ENCODE peak calls at places on chromosomes 16 and 17, in five cellular contexts. J is DND-41, K is PC-3, E is OCI-LY7, M is endodermal cell. X is an unnamed sample. For H3K4me1, the result is how much of the 10 kb centered on the place peaks cover.

GRCh38 chr17:8120520-8121443 is 2.5 kb upstream of the ALOXE3 start:
- DNase-seq in K (peak), J (peak), E (peak), M (peak), X (peak)

GRCh38 chr17:71919181-71919580 is 201.6 kb upstream of the SOX9 start:
- DNase-seq in K (no peak), M (no peak), E (no peak), J (no peak), X (no peak)

GRCh38 chr17:2685696-2686095 is 25.9 kb downstream of the CLUH start:
- DNase-seq in J (no peak), K (no peak), M (peak), E (no peak), X (no peak)

GRCh38 chr17:40316571-40317344 is 7.8 kb downstream of the RARA start:
- DNase-seq in J (no peak), E (no peak), K (peak), M (peak), X (no peak)

GRCh38 chr17:27526603-27527002 is 70.4 kb downstream of the KSR1 start:
- DNase-seq in M (peak), E (no peak), K (no peak), J (peak), X (no peak)

GRCh38 chr17:37405955-37406634 is 541 bp downstream of the ACACA start:
- DNase-seq in M (no peak), K (no peak), E (peak), J (no peak), X (no peak)

GRCh38 chr17:35519442-35519841 is 18.0 kb downstream of the SLFN12L start:
- DNase-seq in K (no peak), E (no peak), M (no peak), J (no peak), X (no peak)

GRCh38 chr17:6279659-6280058 is 155.3 kb downstream of the AIPL1 start:
- DNase-seq in M (peak), E (peak), J (no peak), K (peak), X (no peak)

GRCh38 chr16:8763899-8764298 is 33.5 kb downstream of the TMEM186 start:
- DNase-seq in J (no peak), M (peak), K (no peak), E (no peak), X (no peak)

GRCh38 chr16:49597796-49598195 is 224.2 kb downstream of the C16orf78 start:
- DNase-seq in J (no peak), K (no peak), E (no peak), M (peak), X (no peak)

GRCh38 chr16:75120253-75120652 is 3.7 kb upstream of the LDHD start:
- DNase-seq in M (no peak), J (no peak), E (no peak), K (no peak), X (no peak)

GRCh38 chr17:34163681-34164080 is 91.4 kb upstream of the CCL2 start:
- DNase-seq in E (no peak), K (no peak), J (peak), M (peak), X (no peak)

GRCh38 chr17:21104608-21105007 is 22.2 kb upstream of the DHRS7B start:
- DNase-seq in M (peak), J (no peak), K (no peak), E (no peak), X (no peak)

GRCh38 chr16:1170076-1170418 is 17.1 kb downstream of the CACNA1H start:
- DNase-seq in K (no peak), E (no peak), M (no peak), J (no peak), X (no peak)

GRCh38 chr16:72203401-72203800 is 31.4 kb upstream of the PMFBP1 start:
- DNase-seq in J (no peak), E (peak), K (peak), M (no peak), X (no peak)

GRCh38 chr16:17448640-17449638 is 21.8 kb downstream of the XYLT1 start:
- DNase-seq in K (no peak), J (no peak), M (no peak), E (peak), X (peak)

GRCh38 chr16:22681881-22682291 is 132.1 kb upstream of the HS3ST2 start:
- DNase-seq in M (no peak), E (no peak), K (no peak), J (no peak), X (no peak)

GRCh38 chr16:13923703-13924298 is 3.8 kb downstream of the ERCC4 start:
- DNase-seq in E (peak), J (no peak), K (peak), M (no peak), X (no peak)

DNA sequence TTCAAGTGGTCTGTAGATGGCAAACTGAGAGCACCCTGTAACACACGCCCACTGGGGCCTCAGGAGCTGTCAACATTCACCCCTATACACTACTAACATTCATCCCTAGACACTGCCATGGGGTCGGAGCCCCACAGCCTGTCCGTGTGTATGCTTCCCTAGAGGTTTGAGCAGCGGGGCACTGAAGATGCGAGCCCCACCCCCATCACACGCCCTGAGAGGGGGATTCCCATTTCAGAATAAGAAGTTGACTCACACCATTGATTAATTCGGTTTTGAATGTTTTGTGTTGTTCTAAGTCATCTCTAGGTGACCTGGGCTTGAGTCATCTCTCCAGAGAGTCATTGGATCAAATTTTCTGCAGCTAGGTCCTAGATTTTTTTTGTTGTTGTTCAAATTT is 37.3 kb upstream of the MMD start:
- DNase-seq in K (peak), E (no peak), J (no peak), M (no peak), X (no peak)
- H3K4me1 ChIP-seq in K (under half), E (under half), J (under half), M (under half), X (under half)

GRCh38 chr17:1649116-1649843 is 386 bp downstream of the RILP start:
- DNase-seq in J (peak), K (peak), E (peak), M (no peak), X (peak)
- H3K4me1 ChIP-seq in J (under half), K (under half), E (under half), M (under half), X (under half)

GRCh38 chr16:84530590-84530989 is 26.1 kb upstream of the MEAK7 start:
- DNase-seq in J (no peak), K (no peak), E (no peak), M (no peak), X (no peak)
- H3K4me1 ChIP-seq in J (under half), K (under half), E (under half), M (under half), X (under half)

DNA sequence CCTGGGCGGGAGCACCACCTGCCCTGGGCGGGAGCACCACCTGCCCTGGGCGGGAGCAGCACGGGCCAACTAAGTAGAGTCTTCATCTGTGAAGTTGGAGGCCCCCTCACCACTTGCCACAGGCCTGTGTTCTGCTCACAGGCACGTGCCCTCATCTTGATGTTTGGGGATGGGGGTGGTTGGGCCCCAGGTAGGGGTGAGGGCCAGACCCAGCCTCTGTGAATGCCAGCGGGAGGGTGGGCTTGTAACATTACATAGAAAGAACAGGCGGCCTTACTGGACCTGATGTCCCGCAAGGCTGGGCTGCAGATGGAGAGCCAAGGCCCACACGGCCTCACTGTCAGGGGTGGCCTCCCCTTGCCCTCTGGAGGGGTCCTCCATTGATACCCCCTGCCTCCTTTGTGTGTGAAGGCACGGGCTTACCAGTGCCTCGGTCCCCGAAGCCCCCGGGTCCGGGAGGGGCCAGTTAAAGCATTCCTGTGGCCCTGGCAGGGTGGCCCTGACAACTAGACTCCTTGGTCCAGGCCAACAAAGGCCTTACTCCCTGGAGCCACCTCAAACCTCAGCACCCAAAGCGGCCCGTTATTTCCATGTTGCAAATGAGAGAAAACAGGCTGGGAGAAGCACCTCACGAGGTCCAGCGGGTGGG is 1.1 kb upstream of the SLC16A3 start:
- DNase-seq in J (no peak), M (no peak), E (no peak), K (no peak), X (no peak)
- H3K4me1 ChIP-seq in J (under half), M (under half), E (under half), K (under half), X (under half)

GRCh38 chr16:10373556-10373955 is 12.3 kb upstream of the ATF7IP2 start:
- DNase-seq in E (no peak), M (no peak), K (no peak), J (no peak), X (no peak)

GRCh38 chr16:10371592-10371991 is 14.3 kb upstream of the ATF7IP2 start:
- DNase-seq in J (no peak), K (no peak), E (no peak), M (no peak), X (no peak)

GRCh38 chr16:10376229-10376628 is 9.6 kb upstream of the ATF7IP2 start:
- DNase-seq in J (no peak), M (no peak), K (no peak), E (no peak), X (no peak)
- H3K4me1 ChIP-seq in J (under half), M (under half), K (under half), E (under half), X (under half)

DNA sequence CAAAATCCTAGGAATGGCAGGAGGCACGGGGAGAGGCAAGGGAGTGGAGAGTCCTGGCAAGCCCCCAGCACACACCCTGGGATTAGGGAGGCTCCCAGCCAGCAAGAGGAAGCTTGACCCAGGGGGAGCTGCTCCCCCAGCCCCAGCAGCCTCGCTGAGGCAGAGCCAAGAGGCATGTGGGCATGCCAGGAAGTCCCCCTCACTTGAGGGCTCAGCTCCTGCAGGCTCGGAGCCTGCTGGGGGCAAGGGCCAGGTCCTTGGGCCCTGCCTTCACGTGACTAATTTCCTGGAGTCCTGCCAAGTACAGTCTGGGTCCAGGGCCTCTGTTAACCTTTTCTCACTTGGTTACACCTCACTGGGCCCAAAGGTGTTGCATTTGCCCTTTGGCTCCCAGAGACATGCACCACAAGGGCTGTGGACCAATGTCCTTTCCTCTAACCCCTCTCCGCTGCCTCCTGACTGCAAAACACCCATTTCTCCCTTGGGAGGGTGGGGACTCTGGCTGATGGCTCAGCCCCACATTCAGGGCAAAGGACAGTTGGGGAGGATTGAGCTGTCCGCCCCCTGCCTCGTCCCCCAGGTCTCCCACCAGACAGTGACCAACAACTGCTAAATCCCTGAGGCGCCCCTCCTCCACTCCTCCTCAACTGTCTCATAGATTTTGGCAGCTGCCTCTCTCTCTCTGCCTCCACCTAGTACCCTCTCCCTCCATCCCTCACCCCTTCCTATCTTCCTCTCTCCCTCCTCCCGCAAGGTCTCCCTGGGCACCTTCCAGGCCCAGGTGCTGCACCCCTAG is 4.4 kb upstream of the SLC47A2 start:
- DNase-seq in M (peak), E (no peak), J (no peak), K (peak), X (no peak)
- H3K4me1 ChIP-seq in M (under half), E (under half), J (under half), K (under half), X (under half)

GRCh38 chr16:70432800-70433455 is 6.0 kb downstream of the ST3GAL2 start:
- DNase-seq in M (no peak), J (no peak), E (peak), K (no peak), X (no peak)
- H3K4me1 ChIP-seq in M (under half), J (under half), E (half or more), K (under half), X (under half)

DNA sequence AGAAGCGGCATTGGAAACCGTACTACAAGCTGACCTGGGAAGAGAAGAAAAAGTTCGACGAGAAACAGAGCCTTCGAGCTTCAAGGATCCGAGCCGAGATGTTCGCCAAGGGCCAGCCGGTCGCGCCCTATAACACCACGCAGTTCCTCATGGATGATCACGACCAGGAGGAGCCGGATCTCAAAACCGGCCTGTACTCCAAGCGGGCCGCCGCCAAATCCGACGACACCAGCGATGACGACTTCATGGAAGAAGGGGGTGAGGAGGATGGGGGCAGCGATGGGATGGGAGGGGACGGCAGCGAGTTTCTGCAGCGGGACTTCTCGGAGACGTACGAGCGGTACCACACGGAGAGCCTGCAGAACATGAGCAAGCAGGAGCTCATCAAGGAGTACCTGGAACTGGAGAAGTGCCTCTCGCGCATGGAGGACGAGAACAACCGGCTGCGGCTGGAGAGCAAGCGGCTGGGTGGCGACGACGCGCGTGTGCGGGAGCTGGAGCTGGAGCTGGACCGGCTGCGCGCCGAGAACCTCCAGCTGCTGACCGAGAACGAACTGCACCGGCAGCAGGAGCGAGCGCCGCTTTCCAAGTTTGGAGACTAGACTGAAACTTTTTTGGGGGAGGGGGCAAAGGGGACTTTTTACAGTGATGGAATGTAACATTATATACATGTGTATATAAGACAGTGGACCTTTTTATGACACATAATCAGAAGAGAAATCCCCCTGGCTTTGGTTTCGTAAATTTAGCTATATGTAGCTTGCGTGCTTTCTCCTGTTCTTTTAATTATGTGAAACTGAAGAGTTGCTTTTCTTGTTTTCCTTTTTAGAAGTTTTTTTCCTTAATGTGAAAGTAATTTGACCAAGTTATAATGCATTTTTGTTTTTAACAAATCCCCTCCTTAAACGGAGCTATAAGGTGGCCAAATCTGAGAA is 1.7 kb downstream of the HEXIM1 start:
- DNase-seq in M (peak), J (peak), E (peak), K (peak), X (peak)
- H3K4me1 ChIP-seq in M (under half), J (under half), E (under half), K (under half), X (under half)

GRCh38 chr17:31366088-31366487 is 25.4 kb upstream of the RAB11FIP4 start:
- DNase-seq in M (no peak), E (no peak), K (no peak), J (no peak), X (no peak)

GRCh38 chr17:31369266-31369665 is 22.2 kb upstream of the RAB11FIP4 start:
- DNase-seq in E (no peak), J (no peak), K (no peak), M (no peak), X (no peak)

GRCh38 chr17:31364012-31364411 is 27.5 kb upstream of the RAB11FIP4 start:
- DNase-seq in E (no peak), K (no peak), M (no peak), J (no peak), X (no peak)
- H3K4me1 ChIP-seq in E (under half), K (under half), M (under half), J (under half), X (under half)

GRCh38 chr17:50918933-50919296 is 52.8 kb upstream of the TOB1 start:
- DNase-seq in K (no peak), M (no peak), E (no peak), J (no peak), X (no peak)
- H3K4me1 ChIP-seq in K (under half), M (under half), E (under half), J (under half), X (under half)

X was measured in effector memory CD4-positive, alpha-beta T cell.